ENCODE peak calls at places on chromosomes 12 and 14, in eight cellular contexts. One of them, this sample, is unnamed.

GRCh38 chr12:6148061-6148460 is 23.6 kb upstream of the VWF start:
- DNase-seq in NT2/D1: no peak
- DNase-seq in nucleus accumbens: no peak
- DNase-seq in CD4-positive, alpha-beta T cell: no peak
- DNase-seq in endothelial cell: no peak
- DNase-seq in stimulated activated CD8-positive, alpha-beta memory T cell treated with anti-CD3 and anti-CD28 coated beads, Interleukin-12 subunit alpha, Interleukin-12 subunit beta, amount 100 ng/mL, for 1 hour: no peak
- DNase-seq in KG1: no peak
- DNase-seq in AG20443: no peak
- DNase-seq in this sample: no peak

GRCh38 chr12:2092890-2093289 is 40.1 kb downstream of the CACNA1C start:
- DNase-seq in NT2/D1: no peak
- DNase-seq in nucleus accumbens: no peak
- DNase-seq in CD4-positive, alpha-beta T cell: no peak
- DNase-seq in endothelial cell: no peak
- DNase-seq in stimulated activated CD8-positive, alpha-beta memory T cell treated with anti-CD3 and anti-CD28 coated beads, Interleukin-12 subunit alpha, Interleukin-12 subunit beta, amount 100 ng/mL, for 1 hour: no peak
- DNase-seq in KG1: no peak
- DNase-seq in AG20443: peak; percentile 53
- DNase-seq in this sample: no peak

GRCh38 chr12:128356547-128356946 is 89.6 kb downstream of the TMEM132C start:
- DNase-seq in NT2/D1: no peak
- DNase-seq in nucleus accumbens: no peak
- DNase-seq in CD4-positive, alpha-beta T cell: no peak
- DNase-seq in endothelial cell: no peak
- DNase-seq in stimulated activated CD8-positive, alpha-beta memory T cell treated with anti-CD3 and anti-CD28 coated beads, Interleukin-12 subunit alpha, Interleukin-12 subunit beta, amount 100 ng/mL, for 1 hour: no peak
- DNase-seq in KG1: no peak
- DNase-seq in AG20443: no peak
- DNase-seq in this sample: no peak

GRCh38 chr12:39277416-39277815 is 165.5 kb downstream of the KIF21A start:
- DNase-seq in NT2/D1: no peak
- DNase-seq in nucleus accumbens: no peak
- DNase-seq in CD4-positive, alpha-beta T cell: no peak
- DNase-seq in endothelial cell: no peak
- DNase-seq in stimulated activated CD8-positive, alpha-beta memory T cell treated with anti-CD3 and anti-CD28 coated beads, Interleukin-12 subunit alpha, Interleukin-12 subunit beta, amount 100 ng/mL, for 1 hour: no peak
- DNase-seq in KG1: no peak
- DNase-seq in AG20443: no peak
- DNase-seq in this sample: no peak

GRCh38 chr12:12441051-12441807 is 84.4 kb downstream of the BORCS5 start:
- DNase-seq in NT2/D1: no peak
- DNase-seq in nucleus accumbens: no peak
- DNase-seq in CD4-positive, alpha-beta T cell: no peak
- DNase-seq in endothelial cell: no peak
- DNase-seq in stimulated activated CD8-positive, alpha-beta memory T cell treated with anti-CD3 and anti-CD28 coated beads, Interleukin-12 subunit alpha, Interleukin-12 subunit beta, amount 100 ng/mL, for 1 hour: no peak
- DNase-seq in KG1: no peak
- DNase-seq in AG20443: no peak
- DNase-seq in this sample: no peak

GRCh38 chr14:31877333-31877798 is 199.7 kb upstream of the ARHGAP5 start:
- DNase-seq in NT2/D1: no peak
- DNase-seq in nucleus accumbens: no peak
- DNase-seq in CD4-positive, alpha-beta T cell: no peak
- DNase-seq in endothelial cell: no peak
- DNase-seq in stimulated activated CD8-positive, alpha-beta memory T cell treated with anti-CD3 and anti-CD28 coated beads, Interleukin-12 subunit alpha, Interleukin-12 subunit beta, amount 100 ng/mL, for 1 hour: no peak
- DNase-seq in KG1: no peak
- DNase-seq in AG20443: no peak
- DNase-seq in this sample: peak; percentile 18

GRCh38 chr14:24297190-24297964 is 2.2 kb downstream of the DHRS1 start:
- DNase-seq in NT2/D1: no peak
- DNase-seq in nucleus accumbens: no peak
- DNase-seq in CD4-positive, alpha-beta T cell: no peak
- DNase-seq in endothelial cell: no peak
- DNase-seq in stimulated activated CD8-positive, alpha-beta memory T cell treated with anti-CD3 and anti-CD28 coated beads, Interleukin-12 subunit alpha, Interleukin-12 subunit beta, amount 100 ng/mL, for 1 hour: no peak
- DNase-seq in KG1: no peak
- DNase-seq in AG20443: no peak
- DNase-seq in this sample: peak; percentile 34

GRCh38 chr14:77007339-77007974 is 21.1 kb downstream of the IRF2BPL start:
- DNase-seq in NT2/D1: no peak
- DNase-seq in nucleus accumbens: no peak
- DNase-seq in CD4-positive, alpha-beta T cell: no peak
- DNase-seq in endothelial cell: no peak
- DNase-seq in stimulated activated CD8-positive, alpha-beta memory T cell treated with anti-CD3 and anti-CD28 coated beads, Interleukin-12 subunit alpha, Interleukin-12 subunit beta, amount 100 ng/mL, for 1 hour: no peak
- DNase-seq in KG1: no peak
- DNase-seq in AG20443: no peak
- DNase-seq in this sample: no peak

GRCh38 chr12:123106640-123107359 is 44.1 kb downstream of the PITPNM2 start:
- DNase-seq in NT2/D1: no peak
- DNase-seq in nucleus accumbens: no peak
- DNase-seq in CD4-positive, alpha-beta T cell: peak; percentile 36
- DNase-seq in endothelial cell: no peak
- DNase-seq in stimulated activated CD8-positive, alpha-beta memory T cell treated with anti-CD3 and anti-CD28 coated beads, Interleukin-12 subunit alpha, Interleukin-12 subunit beta, amount 100 ng/mL, for 1 hour: no peak
- DNase-seq in KG1: peak; percentile 52
- DNase-seq in AG20443: no peak
- DNase-seq in this sample: no peak

GRCh38 chr14:84453541-84453940 is 1076.4 kb upstream of the FLRT2 start:
- DNase-seq in NT2/D1: no peak
- DNase-seq in nucleus accumbens: no peak
- DNase-seq in CD4-positive, alpha-beta T cell: no peak
- DNase-seq in endothelial cell: no peak
- DNase-seq in stimulated activated CD8-positive, alpha-beta memory T cell treated with anti-CD3 and anti-CD28 coated beads, Interleukin-12 subunit alpha, Interleukin-12 subunit beta, amount 100 ng/mL, for 1 hour: no peak
- DNase-seq in KG1: no peak
- DNase-seq in AG20443: peak; percentile 13
- DNase-seq in this sample: no peak

GRCh38 chr12:91633734-91634357 is 451.2 kb upstream of the DCN start:
- DNase-seq in NT2/D1: no peak
- DNase-seq in nucleus accumbens: no peak
- DNase-seq in CD4-positive, alpha-beta T cell: no peak
- DNase-seq in endothelial cell: no peak
- DNase-seq in stimulated activated CD8-positive, alpha-beta memory T cell treated with anti-CD3 and anti-CD28 coated beads, Interleukin-12 subunit alpha, Interleukin-12 subunit beta, amount 100 ng/mL, for 1 hour: no peak
- DNase-seq in KG1: no peak
- DNase-seq in AG20443: no peak
- DNase-seq in this sample: no peak

GRCh38 chr14:90693413-90693812 is 122.8 kb downstream of the TTC7B start:
- DNase-seq in NT2/D1: no peak
- DNase-seq in nucleus accumbens: no peak
- DNase-seq in CD4-positive, alpha-beta T cell: no peak
- DNase-seq in endothelial cell: no peak
- DNase-seq in stimulated activated CD8-positive, alpha-beta memory T cell treated with anti-CD3 and anti-CD28 coated beads, Interleukin-12 subunit alpha, Interleukin-12 subunit beta, amount 100 ng/mL, for 1 hour: no peak
- DNase-seq in KG1: no peak
- DNase-seq in AG20443: no peak
- DNase-seq in this sample: no peak

GRCh38 chr14:90782892-90783291 is 33.3 kb downstream of the TTC7B start:
- DNase-seq in NT2/D1: no peak
- DNase-seq in nucleus accumbens: no peak
- DNase-seq in CD4-positive, alpha-beta T cell: no peak
- DNase-seq in endothelial cell: no peak
- DNase-seq in stimulated activated CD8-positive, alpha-beta memory T cell treated with anti-CD3 and anti-CD28 coated beads, Interleukin-12 subunit alpha, Interleukin-12 subunit beta, amount 100 ng/mL, for 1 hour: no peak
- DNase-seq in KG1: no peak
- DNase-seq in AG20443: no peak
- DNase-seq in this sample: no peak

GRCh38 chr12:44441155-44441554 is 435.0 kb downstream of the NELL2 start:
- DNase-seq in NT2/D1: no peak
- DNase-seq in nucleus accumbens: no peak
- DNase-seq in CD4-positive, alpha-beta T cell: no peak
- DNase-seq in endothelial cell: no peak
- DNase-seq in stimulated activated CD8-positive, alpha-beta memory T cell treated with anti-CD3 and anti-CD28 coated beads, Interleukin-12 subunit alpha, Interleukin-12 subunit beta, amount 100 ng/mL, for 1 hour: no peak
- DNase-seq in KG1: no peak
- DNase-seq in AG20443: no peak
- DNase-seq in this sample: no peak

GRCh38 chr14:101554991-101555668 is 6.2 kb upstream of the DIO3 start:
- DNase-seq in NT2/D1: no peak
- DNase-seq in nucleus accumbens: no peak
- DNase-seq in CD4-positive, alpha-beta T cell: no peak
- DNase-seq in endothelial cell: no peak
- DNase-seq in stimulated activated CD8-positive, alpha-beta memory T cell treated with anti-CD3 and anti-CD28 coated beads, Interleukin-12 subunit alpha, Interleukin-12 subunit beta, amount 100 ng/mL, for 1 hour: no peak
- DNase-seq in KG1: no peak
- DNase-seq in AG20443: no peak
- DNase-seq in this sample: no peak

GRCh38 chr14:103543721-103544626 is 15.0 kb downstream of the TRMT61A start:
- DNase-seq in NT2/D1: no peak
- DNase-seq in nucleus accumbens: peak; percentile 91
- DNase-seq in CD4-positive, alpha-beta T cell: no peak
- DNase-seq in endothelial cell: no peak
- DNase-seq in stimulated activated CD8-positive, alpha-beta memory T cell treated with anti-CD3 and anti-CD28 coated beads, Interleukin-12 subunit alpha, Interleukin-12 subunit beta, amount 100 ng/mL, for 1 hour: no peak
- DNase-seq in KG1: no peak
- DNase-seq in AG20443: no peak
- DNase-seq in this sample: no peak

GRCh38 chr12:92096346-92097136 is 49.1 kb downstream of the BTG1 start:
- DNase-seq in NT2/D1: no peak
- DNase-seq in nucleus accumbens: no peak
- DNase-seq in CD4-positive, alpha-beta T cell: no peak
- DNase-seq in endothelial cell: no peak
- DNase-seq in stimulated activated CD8-positive, alpha-beta memory T cell treated with anti-CD3 and anti-CD28 coated beads, Interleukin-12 subunit alpha, Interleukin-12 subunit beta, amount 100 ng/mL, for 1 hour: no peak
- DNase-seq in KG1: no peak
- DNase-seq in AG20443: no peak
- DNase-seq in this sample: no peak

GRCh38 chr12:105100998-105101397 is 6.5 kb upstream of the WASHC4 start:
- DNase-seq in NT2/D1: no peak
- DNase-seq in nucleus accumbens: no peak
- DNase-seq in CD4-positive, alpha-beta T cell: no peak
- DNase-seq in endothelial cell: no peak
- DNase-seq in stimulated activated CD8-positive, alpha-beta memory T cell treated with anti-CD3 and anti-CD28 coated beads, Interleukin-12 subunit alpha, Interleukin-12 subunit beta, amount 100 ng/mL, for 1 hour: no peak
- DNase-seq in KG1: no peak
- DNase-seq in AG20443: peak; percentile 23
- DNase-seq in this sample: no peak

GRCh38 chr12:53750812-53751335 is 905 bp downstream of the CISTR start:
- DNase-seq in NT2/D1: no peak
- DNase-seq in nucleus accumbens: no peak
- DNase-seq in CD4-positive, alpha-beta T cell: no peak
- DNase-seq in endothelial cell: no peak
- DNase-seq in stimulated activated CD8-positive, alpha-beta memory T cell treated with anti-CD3 and anti-CD28 coated beads, Interleukin-12 subunit alpha, Interleukin-12 subunit beta, amount 100 ng/mL, for 1 hour: no peak
- DNase-seq in KG1: no peak
- DNase-seq in AG20443: no peak
- DNase-seq in this sample: no peak

GRCh38 chr12:110536834-110537604 is 34.9 kb downstream of the RAD9B start:
- DNase-seq in NT2/D1: no peak
- DNase-seq in nucleus accumbens: no peak
- DNase-seq in CD4-positive, alpha-beta T cell: no peak
- DNase-seq in endothelial cell: no peak
- DNase-seq in stimulated activated CD8-positive, alpha-beta memory T cell treated with anti-CD3 and anti-CD28 coated beads, Interleukin-12 subunit alpha, Interleukin-12 subunit beta, amount 100 ng/mL, for 1 hour: no peak
- DNase-seq in KG1: no peak
- DNase-seq in AG20443: no peak
- DNase-seq in this sample: no peak

GRCh38 chr12:52184813-52185212 is 7.0 kb downstream of the KRT80 start:
- DNase-seq in NT2/D1: no peak
- DNase-seq in nucleus accumbens: no peak
- DNase-seq in CD4-positive, alpha-beta T cell: no peak
- DNase-seq in endothelial cell: no peak
- DNase-seq in stimulated activated CD8-positive, alpha-beta memory T cell treated with anti-CD3 and anti-CD28 coated beads, Interleukin-12 subunit alpha, Interleukin-12 subunit beta, amount 100 ng/mL, for 1 hour: no peak
- DNase-seq in KG1: no peak
- DNase-seq in AG20443: no peak
- DNase-seq in this sample: no peak

GRCh38 chr14:98018626-98019025 is 1221.4 kb downstream of the VRK1 start:
- DNase-seq in NT2/D1: no peak
- DNase-seq in nucleus accumbens: no peak
- DNase-seq in CD4-positive, alpha-beta T cell: peak; percentile 17
- DNase-seq in endothelial cell: no peak
- DNase-seq in stimulated activated CD8-positive, alpha-beta memory T cell treated with anti-CD3 and anti-CD28 coated beads, Interleukin-12 subunit alpha, Interleukin-12 subunit beta, amount 100 ng/mL, for 1 hour: no peak
- DNase-seq in KG1: no peak
- DNase-seq in AG20443: no peak
- DNase-seq in this sample: no peak

GRCh38 chr12:96239711-96240234 is 45.6 kb downstream of the ELK3 start:
- DNase-seq in NT2/D1: no peak
- DNase-seq in nucleus accumbens: no peak
- DNase-seq in CD4-positive, alpha-beta T cell: no peak
- DNase-seq in endothelial cell: no peak
- DNase-seq in stimulated activated CD8-positive, alpha-beta memory T cell treated with anti-CD3 and anti-CD28 coated beads, Interleukin-12 subunit alpha, Interleukin-12 subunit beta, amount 100 ng/mL, for 1 hour: no peak
- DNase-seq in KG1: no peak
- DNase-seq in AG20443: peak; percentile 32
- DNase-seq in this sample: no peak

GRCh38 chr12:100356646-100357223 is at the start of gene SLC17A8:
- DNase-seq in NT2/D1: no peak
- DNase-seq in nucleus accumbens: no peak
- DNase-seq in CD4-positive, alpha-beta T cell: no peak
- DNase-seq in endothelial cell: peak; percentile 22
- DNase-seq in stimulated activated CD8-positive, alpha-beta memory T cell treated with anti-CD3 and anti-CD28 coated beads, Interleukin-12 subunit alpha, Interleukin-12 subunit beta, amount 100 ng/mL, for 1 hour: no peak
- DNase-seq in KG1: no peak
- DNase-seq in AG20443: peak; percentile 30
- DNase-seq in this sample: no peak

GRCh38 chr12:63415357-63415756 is 252.9 kb downstream of the DPY19L2 start:
- DNase-seq in NT2/D1: no peak
- DNase-seq in nucleus accumbens: no peak
- DNase-seq in CD4-positive, alpha-beta T cell: no peak
- DNase-seq in endothelial cell: no peak
- DNase-seq in stimulated activated CD8-positive, alpha-beta memory T cell treated with anti-CD3 and anti-CD28 coated beads, Interleukin-12 subunit alpha, Interleukin-12 subunit beta, amount 100 ng/mL, for 1 hour: no peak
- DNase-seq in KG1: no peak
- DNase-seq in AG20443: no peak
- DNase-seq in this sample: no peak